ENCODE peak calls at places on chromosomes 16 and 17, in eight cellular contexts. K, I, S, T, F, Z, G and R are unnamed samples.

GRCh38 chr16:66266436-66267286 is 99.8 kb upstream of the CDH5 start:
- DNase-seq in I (no peak), T (no peak), G (no peak), Z (no peak), K (peak), F (no peak), S (no peak), R (peak)

GRCh38 chr17:42779942-42780815 is at the start of gene WNK4:
- DNase-seq in G (peak), Z (peak), K (no peak), F (no peak), I (no peak), S (no peak), T (no peak), R (peak)

GRCh38 chr16:84741351-84741791 is 41.6 kb downstream of the USP10 start:
- DNase-seq in I (no peak), K (no peak), G (no peak), S (no peak), T (no peak), Z (no peak), F (no peak), R (no peak)

GRCh38 chr17:14307560-14308024 is 6.7 kb downstream of the HS3ST3B1 start:
- DNase-seq in F (no peak), Z (no peak), S (no peak), I (no peak), G (peak), T (no peak), K (no peak), R (no peak)

GRCh38 chr17:28917029-28917428 is 14.2 kb upstream of the DHRS13 start:
- DNase-seq in G (no peak), Z (no peak), T (no peak), F (no peak), I (no peak), K (no peak), S (no peak), R (no peak)

GRCh38 chr17:8829036-8829941 is 30.1 kb upstream of the MFSD6L start:
- DNase-seq in T (no peak), F (no peak), S (no peak), Z (no peak), K (no peak), I (no peak), G (no peak), R (no peak)

GRCh38 chr17:74805543-74805991 is 29.4 kb upstream of the NAT9 start:
- DNase-seq in I (no peak), Z (no peak), K (no peak), G (no peak), T (no peak), F (no peak), S (no peak), R (no peak)

GRCh38 chr17:10059684-10060211 is 138.7 kb downstream of the GAS7 start:
- DNase-seq in S (no peak), G (no peak), Z (no peak), K (no peak), F (no peak), T (no peak), I (no peak), R (peak)

GRCh38 chr16:87812200-87812656 is 46.4 kb upstream of the KLHDC4 start:
- DNase-seq in T (no peak), Z (no peak), F (no peak), K (no peak), S (no peak), G (no peak), I (no peak), R (no peak)

GRCh38 chr16:4314532-4315184 is 1.2 kb upstream of the GLIS2 start:
- DNase-seq in F (no peak), S (no peak), K (no peak), I (no peak), G (peak), T (no peak), Z (no peak), R (no peak)